ENCODE peak calls at places on chromosomes 11 and 22, in six cellular contexts. One of them, this sample, is unnamed.
A peak's percentile ranks its signal among the peaks of the same experiment; 100 is the strongest.

GRCh38 chr11:120295110-120295509 is 30.0 kb upstream of the TLCD5 start:
- DNase-seq in CD8-positive, alpha-beta T cell: no peak
- DNase-seq in adipocyte: no peak
- DNase-seq in bronchial epithelial cell: no peak
- DNase-seq in lung: no peak
- DNase-seq in mucosa of descending colon: no peak
- DNase-seq in this sample: no peak

GRCh38 chr11:119361056-119361787 is 14.7 kb upstream of the MFRP start:
- DNase-seq in mucosa of descending colon: peak; percentile 28
- DNase-seq in CD8-positive, alpha-beta T cell: no peak
- DNase-seq in lung: peak; percentile 69
- DNase-seq in adipocyte: peak; percentile 83
- DNase-seq in bronchial epithelial cell: peak; percentile 98
- DNase-seq in this sample: peak; percentile 96

GRCh38 chr22:49814164-49814686 is 13.4 kb downstream of the BRD1 start:
- DNase-seq in CD8-positive, alpha-beta T cell: no peak
- DNase-seq in lung: no peak
- DNase-seq in bronchial epithelial cell: no peak
- DNase-seq in mucosa of descending colon: no peak
- DNase-seq in adipocyte: no peak
- DNase-seq in this sample: no peak

GRCh38 chr11:41479179-41479578 is 19.7 kb upstream of the LRRC4C start:
- DNase-seq in adipocyte: no peak
- DNase-seq in mucosa of descending colon: no peak
- DNase-seq in lung: no peak
- DNase-seq in bronchial epithelial cell: no peak
- DNase-seq in CD8-positive, alpha-beta T cell: no peak
- DNase-seq in this sample: no peak

GRCh38 chr11:3609416-3610265 is 32.2 kb downstream of the ART5 start:
- DNase-seq in bronchial epithelial cell: peak; percentile 39
- DNase-seq in mucosa of descending colon: no peak
- DNase-seq in lung: no peak
- DNase-seq in CD8-positive, alpha-beta T cell: no peak
- DNase-seq in adipocyte: peak; percentile 75
- DNase-seq in this sample: peak; percentile 34

GRCh38 chr11:130340671-130341319 is 26.1 kb upstream of the ZBTB44 start:
- DNase-seq in adipocyte: no peak
- DNase-seq in mucosa of descending colon: no peak
- DNase-seq in lung: no peak
- DNase-seq in CD8-positive, alpha-beta T cell: peak; percentile 26
- DNase-seq in bronchial epithelial cell: no peak
- DNase-seq in this sample: no peak

GRCh38 chr22:27811778-27812177 is 10.2 kb upstream of the MN1 start:
- DNase-seq in bronchial epithelial cell: no peak
- DNase-seq in mucosa of descending colon: no peak
- DNase-seq in adipocyte: no peak
- DNase-seq in lung: no peak
- DNase-seq in CD8-positive, alpha-beta T cell: no peak
- DNase-seq in this sample: no peak

GRCh38 chr11:4180441-4181183 is 86.0 kb downstream of the RRM1 start:
- DNase-seq in bronchial epithelial cell: no peak
- DNase-seq in mucosa of descending colon: no peak
- DNase-seq in CD8-positive, alpha-beta T cell: no peak
- DNase-seq in adipocyte: no peak
- DNase-seq in lung: no peak
- DNase-seq in this sample: peak; percentile 11

GRCh38 chr11:133948711-133949110 is 8.1 kb downstream of the IGSF9B start:
- DNase-seq in lung: no peak
- DNase-seq in bronchial epithelial cell: no peak
- DNase-seq in mucosa of descending colon: no peak
- DNase-seq in CD8-positive, alpha-beta T cell: no peak
- DNase-seq in adipocyte: no peak
- DNase-seq in this sample: no peak

GRCh38 chr22:48882636-48883200 is 945.0 kb downstream of the BRD1 start:
- DNase-seq in lung: no peak
- DNase-seq in mucosa of descending colon: no peak
- DNase-seq in adipocyte: no peak
- DNase-seq in CD8-positive, alpha-beta T cell: no peak
- DNase-seq in bronchial epithelial cell: no peak
- DNase-seq in this sample: no peak

GRCh38 chr22:24894220-24894975 is 52.1 kb downstream of the LHFPL7 start:
- DNase-seq in bronchial epithelial cell: peak; percentile 98
- DNase-seq in CD8-positive, alpha-beta T cell: no peak
- DNase-seq in adipocyte: peak; percentile 60
- DNase-seq in lung: peak; percentile 92
- DNase-seq in mucosa of descending colon: peak; percentile 87
- DNase-seq in this sample: peak; percentile 75

GRCh38 chr11:35272391-35272821 is 133.4 kb downstream of the CD44 start:
- DNase-seq in lung: no peak
- DNase-seq in CD8-positive, alpha-beta T cell: peak; percentile 48
- DNase-seq in adipocyte: no peak
- DNase-seq in mucosa of descending colon: no peak
- DNase-seq in bronchial epithelial cell: no peak
- DNase-seq in this sample: no peak

GRCh38 chr11:46386674-46387073 is 4.9 kb downstream of the CHRM4 start:
- DNase-seq in CD8-positive, alpha-beta T cell: no peak
- DNase-seq in mucosa of descending colon: no peak
- DNase-seq in adipocyte: no peak
- DNase-seq in bronchial epithelial cell: peak; percentile 68
- DNase-seq in lung: no peak
- DNase-seq in this sample: peak; percentile 47

GRCh38 chr22:44758354-44758969 is 6.1 kb downstream of the ARHGAP8 start:
- DNase-seq in bronchial epithelial cell: peak; percentile 67
- DNase-seq in lung: no peak
- DNase-seq in adipocyte: peak; percentile 59
- DNase-seq in CD8-positive, alpha-beta T cell: no peak
- DNase-seq in mucosa of descending colon: no peak
- DNase-seq in this sample: no peak

GRCh38 chr11:92751594-92751993 is 217.9 kb upstream of the MTNR1B start:
- DNase-seq in adipocyte: no peak
- DNase-seq in mucosa of descending colon: no peak
- DNase-seq in lung: no peak
- DNase-seq in bronchial epithelial cell: no peak
- DNase-seq in CD8-positive, alpha-beta T cell: no peak
- DNase-seq in this sample: no peak

GRCh38 chr11:111982019-111982464 is 43.2 kb upstream of the DLAT start:
- DNase-seq in adipocyte: peak; percentile 45
- DNase-seq in bronchial epithelial cell: peak; percentile 65
- DNase-seq in mucosa of descending colon: peak; percentile 74
- DNase-seq in CD8-positive, alpha-beta T cell: peak; percentile 51
- DNase-seq in lung: peak; percentile 82
- DNase-seq in this sample: peak; percentile 64

DNA sequence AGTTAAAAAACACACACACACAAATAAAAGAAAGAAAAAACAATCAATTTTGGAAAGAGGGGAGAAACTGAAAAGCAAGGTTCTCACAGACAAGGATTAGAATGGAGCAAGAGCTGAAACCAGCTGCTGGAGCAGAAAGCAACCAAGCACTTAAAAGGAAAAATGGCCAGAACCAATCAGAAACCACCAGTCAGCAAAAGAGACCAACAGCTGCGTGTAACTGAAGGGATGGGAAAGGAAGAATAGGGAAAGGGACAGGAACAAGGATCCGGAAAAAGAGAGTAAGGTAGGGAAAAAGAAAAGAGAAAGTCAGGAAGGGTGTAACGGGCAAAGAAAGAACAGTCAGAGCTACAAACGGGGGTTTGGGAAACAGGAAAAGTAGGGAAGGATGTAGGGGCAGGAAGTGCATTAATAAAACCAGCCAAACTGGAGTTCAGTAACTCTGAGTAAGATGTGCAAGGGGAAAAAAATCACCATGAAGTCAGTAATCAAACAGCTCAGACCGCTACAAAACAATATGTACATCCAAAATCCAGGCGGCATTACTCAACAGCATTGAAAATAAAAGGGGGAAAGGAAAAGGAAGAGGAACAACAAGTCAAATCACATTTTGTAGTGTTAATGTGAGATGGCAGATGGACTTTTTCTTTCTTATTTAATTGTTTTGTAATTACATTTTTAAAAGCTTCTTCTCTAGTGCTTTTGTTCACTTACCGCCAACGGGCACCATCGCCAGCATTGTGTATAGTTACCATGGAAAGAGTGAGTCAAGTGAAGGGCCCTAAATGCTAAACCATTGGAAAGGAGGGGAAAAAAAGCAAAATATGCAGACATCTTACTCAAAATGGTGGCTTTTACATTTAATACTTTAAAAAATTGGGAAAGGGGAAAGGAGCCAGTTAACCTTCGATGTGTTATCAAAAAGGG is 49.2 kb downstream of the APOL5 start:
- DNase-seq in adipocyte: no peak
- DNase-seq in bronchial epithelial cell: peak; percentile 25
- DNase-seq in CD8-positive, alpha-beta T cell: no peak
- DNase-seq in mucosa of descending colon: no peak
- DNase-seq in lung: no peak
- DNase-seq in this sample: no peak
- H3K4me3 ChIP-seq in adipocyte: peak overlapping the region; percentile 26
- H3K4me3 ChIP-seq in bronchial epithelial cell: no peak overlapping the region
- H3K4me3 ChIP-seq in CD8-positive, alpha-beta T cell: no peak overlapping the region
- H3K4me3 ChIP-seq in mucosa of descending colon: no peak overlapping the region
- H3K4me3 ChIP-seq in lung: no peak overlapping the region
- H3K4me3 ChIP-seq in this sample: no peak overlapping the region

DNA sequence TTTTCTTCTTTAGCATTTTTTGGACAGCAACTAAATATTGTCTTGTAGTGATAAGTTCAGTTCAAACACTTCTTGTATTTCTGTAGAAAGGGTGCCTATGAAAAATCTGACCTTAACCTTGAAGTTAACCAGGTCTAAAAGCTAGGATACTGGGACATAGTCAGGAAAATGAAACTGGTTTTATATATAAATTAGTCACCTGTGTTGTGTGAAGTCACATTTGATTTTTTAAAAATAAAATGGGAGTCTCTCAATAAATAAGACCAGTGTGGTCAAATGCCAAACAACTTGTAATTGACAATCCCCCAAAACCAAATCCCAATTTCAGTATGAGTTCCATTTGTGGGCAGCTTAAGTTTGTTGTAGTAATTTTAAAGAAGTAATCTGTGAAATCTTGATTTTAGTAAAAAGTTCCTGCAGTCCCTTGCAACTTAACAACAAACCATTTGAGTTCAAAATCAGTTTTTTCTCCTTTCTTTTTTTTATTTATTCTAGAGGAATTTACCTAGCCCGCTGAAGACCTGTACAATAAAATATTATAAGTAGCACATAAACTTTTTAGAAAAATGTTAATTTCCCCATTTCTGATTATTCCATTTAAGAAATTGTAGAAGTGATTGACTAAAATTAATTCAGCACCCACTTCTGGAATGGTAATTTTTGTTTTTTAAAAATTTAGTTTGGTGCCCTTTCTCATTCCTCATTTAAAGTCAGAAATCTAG is 84.4 kb upstream of the PPARA start:
- DNase-seq in CD8-positive, alpha-beta T cell: no peak
- DNase-seq in lung: no peak
- DNase-seq in bronchial epithelial cell: no peak
- DNase-seq in adipocyte: no peak
- DNase-seq in mucosa of descending colon: no peak
- DNase-seq in this sample: no peak
- H3K4me3 ChIP-seq in CD8-positive, alpha-beta T cell: no peak overlapping the region
- H3K4me3 ChIP-seq in lung: no peak overlapping the region
- H3K4me3 ChIP-seq in bronchial epithelial cell: no peak overlapping the region
- H3K4me3 ChIP-seq in adipocyte: peak overlapping the region; percentile 85
- H3K4me3 ChIP-seq in mucosa of descending colon: no peak overlapping the region
- H3K4me3 ChIP-seq in this sample: peak overlapping the region; percentile 28

GRCh38 chr22:41561335-41561734 is 525 bp downstream of the CSDC2 start:
- DNase-seq in adipocyte: peak; percentile 32
- DNase-seq in bronchial epithelial cell: no peak
- DNase-seq in CD8-positive, alpha-beta T cell: no peak
- DNase-seq in mucosa of descending colon: no peak
- DNase-seq in lung: no peak
- DNase-seq in this sample: no peak
- H3K4me3 ChIP-seq in adipocyte: no peak overlapping the region
- H3K4me3 ChIP-seq in bronchial epithelial cell: no peak overlapping the region
- H3K4me3 ChIP-seq in CD8-positive, alpha-beta T cell: no peak overlapping the region
- H3K4me3 ChIP-seq in mucosa of descending colon: no peak overlapping the region
- H3K4me3 ChIP-seq in lung: peak overlapping the region; percentile 19
- H3K4me3 ChIP-seq in this sample: peak overlapping the region; percentile 73

DNA sequence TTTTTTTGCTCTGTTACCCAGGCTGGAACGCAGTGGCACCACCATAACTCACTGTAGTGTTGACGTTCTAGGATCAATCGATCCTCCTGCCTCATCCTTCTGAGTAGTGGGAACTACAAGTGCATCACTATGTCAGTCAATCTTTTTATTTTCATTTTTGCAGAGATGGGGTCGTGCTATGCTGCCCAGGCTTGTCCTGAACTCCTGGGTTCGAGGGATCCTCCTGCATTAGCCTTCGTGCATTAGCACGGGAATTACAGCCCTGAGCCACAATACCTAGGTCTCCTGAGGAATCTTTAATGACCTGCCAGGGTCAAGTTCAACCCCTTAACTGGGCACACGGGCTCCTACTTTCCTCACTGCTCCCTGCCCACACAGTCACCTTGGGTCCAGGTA is 4.4 kb downstream of the APOL3 start:
- DNase-seq in CD8-positive, alpha-beta T cell: no peak
- DNase-seq in lung: no peak
- DNase-seq in adipocyte: no peak
- DNase-seq in mucosa of descending colon: no peak
- DNase-seq in bronchial epithelial cell: no peak
- DNase-seq in this sample: no peak
- H3K4me3 ChIP-seq in CD8-positive, alpha-beta T cell: peak overlapping the region; percentile 86
- H3K4me3 ChIP-seq in lung: peak overlapping the region; percentile 39
- H3K4me3 ChIP-seq in adipocyte: peak overlapping the region; percentile 76
- H3K4me3 ChIP-seq in mucosa of descending colon: no peak overlapping the region
- H3K4me3 ChIP-seq in bronchial epithelial cell: no peak overlapping the region
- H3K4me3 ChIP-seq in this sample: peak overlapping the region; percentile 47

This sample was measured in foreskin fibroblast.